ENCODE peak calls at places on chromosomes 11 and 22, in four cellular contexts. One of them, this sample, is unnamed.

GRCh38 chr11:57460756-57461749 is 725 bp downstream of the RTN4RL2 start:
- DNase-seq in ovary: no peak
- DNase-seq in aorta: no peak
- DNase-seq in lower leg skin: no peak
- DNase-seq in this sample: no peak

GRCh38 chr11:119018074-119018938 is at the start of the genes RPS25 and TRAPPC4:
- DNase-seq in aorta: peak; percentile 97
- DNase-seq in ovary: peak; percentile 93
- DNase-seq in lower leg skin: peak; percentile 99
- DNase-seq in this sample: peak; percentile 95

GRCh38 chr22:29596408-29596807 is 7.0 kb upstream of the NF2 start:
- DNase-seq in ovary: no peak
- DNase-seq in aorta: no peak
- DNase-seq in lower leg skin: no peak
- DNase-seq in this sample: no peak

GRCh38 chr22:31659246-31659645 is 2.8 kb downstream of the PISD start:
- DNase-seq in lower leg skin: no peak
- DNase-seq in aorta: no peak
- DNase-seq in ovary: no peak
- DNase-seq in this sample: no peak

GRCh38 chr11:119739975-119740374 is 11.0 kb upstream of the NECTIN1 start:
- DNase-seq in aorta: no peak
- DNase-seq in ovary: no peak
- DNase-seq in lower leg skin: no peak
- DNase-seq in this sample: no peak

GRCh38 chr11:132992838-132993680 is 539.2 kb downstream of the OPCML start:
- DNase-seq in lower leg skin: no peak
- DNase-seq in aorta: no peak
- DNase-seq in ovary: no peak
- DNase-seq in this sample: no peak

GRCh38 chr11:77375114-77375513 is 73.6 kb upstream of the GDPD4 start:
- DNase-seq in aorta: no peak
- DNase-seq in lower leg skin: no peak
- DNase-seq in ovary: no peak
- DNase-seq in this sample: no peak

GRCh38 chr11:129896062-129896461 is 684 bp upstream of the NFRKB start:
- DNase-seq in lower leg skin: no peak
- DNase-seq in ovary: no peak
- DNase-seq in aorta: no peak
- DNase-seq in this sample: no peak

GRCh38 chr11:65572356-65573043 is at the start of gene FAM89B:
- DNase-seq in aorta: peak; percentile 97
- DNase-seq in lower leg skin: peak; percentile 98
- DNase-seq in ovary: peak; percentile 92
- DNase-seq in this sample: peak; percentile 95

GRCh38 chr11:103659138-103659734 is 377.2 kb upstream of the DDI1 start:
- DNase-seq in ovary: no peak
- DNase-seq in lower leg skin: no peak
- DNase-seq in aorta: no peak
- DNase-seq in this sample: no peak

GRCh38 chr11:100340416-100341323 is 346.4 kb upstream of the ARHGAP42 start:
- DNase-seq in ovary: no peak
- DNase-seq in aorta: no peak
- DNase-seq in lower leg skin: no peak
- DNase-seq in this sample: no peak

GRCh38 chr11:44651535-44652130 is 75.1 kb upstream of the TSPAN18 start:
- DNase-seq in ovary: no peak
- DNase-seq in lower leg skin: peak; percentile 84
- DNase-seq in aorta: no peak
- DNase-seq in this sample: no peak

GRCh38 chr22:21951931-21952465 is 650 bp downstream of the PPM1F start:
- DNase-seq in ovary: peak; percentile 53
- DNase-seq in aorta: peak; percentile 75
- DNase-seq in lower leg skin: peak; percentile 90
- DNase-seq in this sample: peak; percentile 40

GRCh38 chr11:119540370-119541125 is 117.6 kb upstream of the THY1 start:
- DNase-seq in ovary: no peak
- DNase-seq in aorta: no peak
- DNase-seq in lower leg skin: peak; percentile 59
- DNase-seq in this sample: no peak

GRCh38 chr11:44185522-44185921 is 90.0 kb downstream of the EXT2 start:
- DNase-seq in aorta: no peak
- DNase-seq in ovary: no peak
- DNase-seq in lower leg skin: no peak
- DNase-seq in this sample: no peak

GRCh38 chr11:2314525-2315394 is 12.9 kb downstream of the TSPAN32 start:
- DNase-seq in lower leg skin: peak; percentile 94
- DNase-seq in aorta: peak; percentile 95
- DNase-seq in ovary: peak; percentile 96
- DNase-seq in this sample: peak; percentile 91

GRCh38 chr22:44965171-44965570 is 44.6 kb downstream of the PHF21B start:
- DNase-seq in aorta: no peak
- DNase-seq in lower leg skin: no peak
- DNase-seq in ovary: no peak
- DNase-seq in this sample: no peak

GRCh38 chr11:67055812-67056211 is 835 bp upstream of the RHOD start:
- DNase-seq in lower leg skin: no peak
- DNase-seq in ovary: no peak
- DNase-seq in aorta: no peak
- DNase-seq in this sample: no peak

GRCh38 chr11:114284914-114285313 is 11.3 kb upstream of the NNMT start:
- DNase-seq in lower leg skin: no peak
- DNase-seq in ovary: no peak
- DNase-seq in aorta: no peak
- DNase-seq in this sample: no peak

GRCh38 chr11:132943737-132944556 is 588.4 kb downstream of the OPCML start:
- DNase-seq in aorta: no peak
- DNase-seq in ovary: no peak
- DNase-seq in lower leg skin: no peak
- DNase-seq in this sample: no peak

GRCh38 chr11:128572965-128573364 is 14.4 kb downstream of the ETS1 start:
- DNase-seq in aorta: no peak
- DNase-seq in ovary: no peak
- DNase-seq in lower leg skin: no peak
- DNase-seq in this sample: no peak

GRCh38 chr22:31378123-31378522 is 21.3 kb upstream of the DRG1 start:
- DNase-seq in aorta: no peak
- DNase-seq in ovary: no peak
- DNase-seq in lower leg skin: no peak
- DNase-seq in this sample: no peak

GRCh38 chr22:48536691-48537591 is 1290.7 kb downstream of the BRD1 start:
- DNase-seq in aorta: no peak
- DNase-seq in ovary: no peak
- DNase-seq in lower leg skin: no peak
- DNase-seq in this sample: no peak

GRCh38 chr11:134503104-134503503 is 91.1 kb upstream of the B3GAT1 start:
- DNase-seq in ovary: no peak
- DNase-seq in lower leg skin: peak; percentile 72
- DNase-seq in aorta: no peak
- DNase-seq in this sample: no peak

GRCh38 chr22:30636226-30637077 is 871 bp downstream of the SLC35E4 start:
- DNase-seq in lower leg skin: peak; percentile 87
- DNase-seq in aorta: peak; percentile 58
- DNase-seq in ovary: peak; percentile 50
- DNase-seq in this sample: peak; percentile 29

GRCh38 chr11:19793356-19793755 is 80.7 kb downstream of the NAV2 start:
- DNase-seq in ovary: no peak
- DNase-seq in aorta: no peak
- DNase-seq in lower leg skin: no peak
- DNase-seq in this sample: no peak

GRCh38 chr22:19620742-19621371 is 93.4 kb upstream of the SEPTIN5 start:
- DNase-seq in ovary: no peak
- DNase-seq in aorta: no peak
- DNase-seq in lower leg skin: no peak
- DNase-seq in this sample: no peak

GRCh38 chr11:93468286-93468685 is 74.9 kb downstream of the SMCO4 start:
- DNase-seq in lower leg skin: no peak
- DNase-seq in ovary: no peak
- DNase-seq in aorta: no peak
- DNase-seq in this sample: no peak